ENCODE peak calls at places on chromosomes 7 and 10, in six cellular contexts. E, K, L, U, W and D are unnamed samples.

GRCh38 chr7:142776206-142776844 is 5.6 kb downstream of the PRSS2 start:
- DNase-seq in K (no peak), W (no peak), U (no peak), L (no peak), E (no peak), D (no peak)

GRCh38 chr7:38584443-38585210 is 46.5 kb downstream of the AMPH start:
- DNase-seq in E (no peak), U (no peak), W (no peak), K (no peak), L (no peak), D (no peak)

GRCh38 chr7:86667732-86668131 is 24.0 kb downstream of the GRM3 start:
- DNase-seq in W (no peak), K (no peak), L (no peak), E (no peak), U (no peak), D (no peak)

GRCh38 chr10:86591436-86591835 is 62.9 kb upstream of the OPN4 start:
- DNase-seq in W (no peak), K (no peak), L (no peak), U (no peak), E (no peak), D (no peak)

GRCh38 chr10:109966961-109967738 is 40.6 kb upstream of the ADD3 start:
- DNase-seq in W (peak; percentile 82), E (no peak), L (no peak), K (no peak), U (no peak), D (no peak)

GRCh38 chr10:90319188-90319914 is 538.5 kb downstream of the HTR7 start:
- DNase-seq in W (peak; percentile 43), E (no peak), K (no peak), L (no peak), U (no peak), D (no peak)

GRCh38 chr10:90413196-90413595 is 444.6 kb downstream of the HTR7 start:
- DNase-seq in L (no peak), W (no peak), U (no peak), K (no peak), E (no peak), D (no peak)

GRCh38 chr7:27220440-27220955 is 20.6 kb upstream of the HOXA13 start:
- DNase-seq in U (peak; percentile 34), L (no peak), W (no peak), K (no peak), E (no peak), D (peak; percentile 55)

GRCh38 chr7:28955723-28956607 is 2.2 kb downstream of the TRIL start:
- DNase-seq in L (no peak), E (peak; percentile 18), W (peak; percentile 72), K (peak; percentile 90), U (peak; percentile 68), D (no peak)

GRCh38 chr7:123460616-123461015 is 73.8 kb downstream of the IQUB start:
- DNase-seq in L (no peak), W (no peak), K (no peak), E (no peak), U (no peak), D (no peak)

GRCh38 chr10:14386202-14386593 is 55.5 kb upstream of the FRMD4A start:
- DNase-seq in K (no peak), E (no peak), W (no peak), L (no peak), U (no peak), D (no peak)

GRCh38 chr10:28559661-28560060 is 26.7 kb downstream of the WAC start:
- DNase-seq in L (no peak), W (no peak), K (no peak), E (no peak), U (no peak), D (no peak)

GRCh38 chr10:113007343-113007771 is 57.3 kb downstream of the TCF7L2 start:
- DNase-seq in K (no peak), W (peak; percentile 97), L (peak; percentile 3), E (peak; percentile 34), U (no peak), D (no peak)

GRCh38 chr7:16271990-16272665 is 149.2 kb downstream of the CRPPA start:
- DNase-seq in E (no peak), U (no peak), W (no peak), K (no peak), L (no peak), D (no peak)

GRCh38 chr7:34135924-34136323 is 230.6 kb downstream of the BMPER start:
- DNase-seq in W (no peak), E (no peak), U (no peak), L (no peak), K (no peak), D (no peak)

GRCh38 chr7:101563933-101564777 is 64.9 kb downstream of the MYL10 start:
- DNase-seq in U (no peak), E (no peak), K (no peak), W (no peak), L (no peak), D (peak; percentile 74)

GRCh38 chr7:12754179-12754578 is 66.7 kb downstream of the ARL4A start:
- DNase-seq in K (no peak), L (no peak), W (no peak), E (no peak), U (no peak), D (no peak)

GRCh38 chr7:105376901-105377533 is 11.7 kb downstream of the SRPK2 start:
- DNase-seq in K (no peak), L (no peak), E (no peak), U (no peak), W (no peak), D (no peak)

GRCh38 chr10:91378061-91378460 is 32.1 kb upstream of the HECTD2 start:
- DNase-seq in L (no peak), E (peak; percentile 28), K (no peak), U (no peak), W (no peak), D (no peak)

GRCh38 chr7:5213286-5213645 is 23.2 kb downstream of the WIPI2 start:
- DNase-seq in E (no peak), U (no peak), L (no peak), W (no peak), K (no peak), D (no peak)

GRCh38 chr7:140200102-140200989 is 23.6 kb upstream of the KDM7A start:
- DNase-seq in E (no peak), W (peak; percentile 47), U (peak; percentile 90), L (no peak), K (no peak), D (no peak)

GRCh38 chr10:5446390-5446926 is 34.1 kb downstream of the NET1 start:
- DNase-seq in K (peak; percentile 98), L (peak; percentile 66), W (peak; percentile 89), U (peak; percentile 96), E (peak; percentile 68), D (no peak)

GRCh38 chr10:33914746-33915145 is 580.3 kb upstream of the NRP1 start:
- DNase-seq in W (no peak), U (no peak), E (no peak), K (no peak), L (no peak), D (no peak)

GRCh38 chr7:2635148-2635668 is 3.4 kb downstream of the TTYH3 start:
- DNase-seq in E (no peak), U (no peak), K (no peak), W (no peak), L (no peak), D (no peak)

GRCh38 chr7:2631924-2632716 is at the start of gene TTYH3:
- DNase-seq in E (no peak), U (no peak), L (no peak), W (no peak), K (no peak), D (no peak)

GRCh38 chr7:2632717-2633537 is 1.1 kb downstream of the TTYH3 start:
- DNase-seq in L (peak; percentile 51), K (no peak), W (no peak), U (peak; percentile 78), E (peak; percentile 35), D (no peak)

GRCh38 chr7:2634265-2635145 is 2.7 kb downstream of the TTYH3 start:
- DNase-seq in W (no peak), U (no peak), L (no peak), K (no peak), E (no peak), D (no peak)

GRCh38 chr7:2633538-2634264 is 1.9 kb downstream of the TTYH3 start:
- DNase-seq in L (no peak), K (no peak), W (peak; percentile 45), E (peak; percentile 28), U (peak; percentile 84), D (no peak)
- H3K27ac ChIP-seq in L (peak overlapping the region; percentile 57), K (peak overlapping the region; percentile 85), W (peak overlapping the region; percentile 75), E (peak overlapping the region; percentile 33), U (peak overlapping the region; percentile 81), D (peak overlapping the region; percentile 85)

GRCh38 chr10:73967022-73967429 is 30.9 kb upstream of the VCL start:
- DNase-seq in U (no peak), E (no peak), W (no peak), K (no peak), L (no peak), D (peak; percentile 64)

GRCh38 chr10:73967544-73967943 is 30.4 kb upstream of the VCL start:
- DNase-seq in E (no peak), K (no peak), L (no peak), U (no peak), W (no peak), D (peak; percentile 40)

GRCh38 chr10:73964743-73965142 is 33.2 kb upstream of the VCL start:
- DNase-seq in E (no peak), K (no peak), W (no peak), U (no peak), L (no peak), D (peak; percentile 29)

GRCh38 chr10:73968101-73968515 is 29.8 kb upstream of the VCL start:
- DNase-seq in L (no peak), K (no peak), U (no peak), E (peak; percentile 15), W (no peak), D (peak; percentile 79)

DNA sequence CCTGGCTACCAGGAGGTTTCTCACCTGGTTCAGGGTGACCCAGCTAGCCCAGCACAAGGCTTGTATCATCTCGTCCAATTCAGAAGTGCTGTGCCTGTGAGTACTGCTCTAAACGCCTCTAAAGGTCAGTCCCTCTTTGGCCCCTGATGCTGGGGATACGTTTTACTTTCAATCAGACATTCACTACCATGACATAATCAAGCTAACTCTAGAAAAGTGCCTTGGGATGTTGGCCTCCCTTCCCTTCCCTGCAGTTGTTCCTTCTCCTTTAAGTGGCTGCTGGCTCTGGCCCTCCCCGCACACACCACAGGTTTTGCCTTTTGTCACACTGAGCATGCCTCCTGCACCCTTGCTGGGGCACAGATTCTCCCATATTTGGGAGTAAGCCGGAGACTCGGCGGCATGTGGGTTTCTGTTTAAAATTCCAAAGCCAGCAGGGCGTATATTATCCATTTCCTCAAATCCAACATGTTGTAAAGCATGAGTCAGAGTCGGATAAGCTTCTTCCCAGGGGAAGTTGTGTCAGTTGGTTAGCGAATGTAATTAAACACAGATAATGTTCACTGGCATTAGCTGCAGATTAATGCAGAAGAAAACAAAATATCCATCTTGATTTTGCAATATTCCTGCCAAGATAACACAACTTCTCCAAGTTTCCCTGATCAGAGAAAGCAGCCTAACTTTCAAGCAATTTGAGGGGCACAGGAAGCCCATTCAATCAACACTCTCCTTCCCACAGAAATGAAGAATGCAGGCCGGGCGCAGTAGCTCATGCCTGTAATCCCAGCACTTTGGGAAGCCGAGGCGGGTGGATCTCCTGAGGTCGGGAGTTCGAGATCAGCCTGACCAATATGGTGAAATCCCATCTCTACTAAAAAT is 31.8 kb upstream of the VCL start:
- DNase-seq in E (no peak), L (no peak), K (no peak), W (peak; percentile 63), U (peak; percentile 90), D (peak; percentile 93)
- H3K27ac ChIP-seq in E (no peak overlapping the region), L (no peak overlapping the region), K (peak overlapping the region; percentile 90), W (no peak overlapping the region), U (peak overlapping the region; percentile 92), D (peak overlapping the region; percentile 93)

GRCh38 chr10:60375293-60376004 is 14.2 kb downstream of the ANK3 start:
- DNase-seq in U (no peak), E (no peak), W (no peak), L (no peak), K (no peak), D (no peak)
- H3K27ac ChIP-seq in U (no peak overlapping the region), E (no peak overlapping the region), W (no peak overlapping the region), L (no peak overlapping the region), K (no peak overlapping the region), D (no peak overlapping the region)

GRCh38 chr7:154785898-154786297 is 217.0 kb downstream of the PAXIP1 start:
- DNase-seq in E (no peak), U (no peak), K (no peak), W (no peak), L (no peak), D (no peak)
- H3K27ac ChIP-seq in E (no peak overlapping the region), U (no peak overlapping the region), K (no peak overlapping the region), W (no peak overlapping the region), L (no peak overlapping the region), D (no peak overlapping the region)